ENCODE peak calls at places on chromosomes 1 and 21, in nine cellular contexts. X, H, D, P, F, J, C, S and A are unnamed samples. For H3K9me3, the result is how much of the 10 kb centered on the place peaks cover.

GRCh38 chr1:204121840-204122555 is 29.8 kb downstream of the ETNK2 start:
- DNase-seq in X (no peak), H (no peak), D (no peak), P (no peak), F (no peak), J (no peak), C (no peak), S (no peak), A (no peak)

GRCh38 chr1:180156631-180157091 is 2.0 kb downstream of the QSOX1 start:
- DNase-seq in X (no peak), H (no peak), D (no peak), P (no peak), F (no peak), J (no peak), C (no peak), S (no peak), A (no peak)

GRCh38 chr21:38903578-38904193 is 98.0 kb downstream of the ETS2 start:
- DNase-seq in X (no peak), H (no peak), D (peak), P (no peak), F (peak), J (no peak), C (no peak), S (no peak), A (no peak)

GRCh38 chr21:44908496-44908895 is 12.2 kb downstream of the ITGB2 start:
- DNase-seq in X (no peak), H (peak), D (no peak), P (no peak), F (no peak), J (no peak), C (no peak), S (no peak), A (no peak)

GRCh38 chr1:212007896-212008295 is 27.5 kb downstream of the INTS7 start:
- DNase-seq in X (no peak), H (no peak), D (no peak), P (no peak), F (no peak), J (no peak), C (no peak), S (no peak), A (no peak)

GRCh38 chr21:30592140-30592539 is at the start of gene KRTAP6-3:
- DNase-seq in X (no peak), H (no peak), D (no peak), P (no peak), F (no peak), J (no peak), C (no peak), S (no peak), A (no peak)

GRCh38 chr1:234109840-234110239 is 205.4 kb downstream of the SLC35F3 start:
- DNase-seq in X (no peak), H (no peak), D (no peak), P (no peak), F (no peak), J (no peak), C (no peak), S (no peak), A (no peak)

GRCh38 chr1:228340686-228341449 is 65.8 kb downstream of the TRIM11 start:
- DNase-seq in X (no peak), H (peak), D (no peak), P (no peak), F (no peak), J (peak), C (peak), S (peak), A (no peak)

GRCh38 chr1:21499283-21499945 is 9.8 kb upstream of the ALPL start:
- DNase-seq in X (no peak), H (no peak), D (no peak), P (no peak), F (no peak), J (no peak), C (no peak), S (no peak), A (no peak)

GRCh38 chr1:200302192-200302892 is 107.5 kb downstream of the ZNF281 start:
- DNase-seq in X (no peak), H (peak), D (peak), P (no peak), F (no peak), J (peak), C (no peak), S (peak), A (no peak)

GRCh38 chr21:45488839-45489479 is 53.3 kb downstream of the SLC19A1 start:
- DNase-seq in X (no peak), H (no peak), D (no peak), P (no peak), F (no peak), J (no peak), C (peak), S (no peak), A (no peak)

GRCh38 chr1:1200876-1201810 is 5.2 kb downstream of the TNFRSF18 start:
- DNase-seq in X (no peak), H (peak), D (peak), P (no peak), F (no peak), J (peak), C (no peak), S (no peak), A (no peak)

GRCh38 chr1:179029293-179029692 is 3.6 kb downstream of the FAM20B start:
- DNase-seq in X (no peak), H (no peak), D (no peak), P (no peak), F (no peak), J (no peak), C (no peak), S (no peak), A (no peak)

GRCh38 chr1:25033828-25034451 is 103.9 kb upstream of the RUNX3 start:
- DNase-seq in X (no peak), H (peak), D (peak), P (no peak), F (peak), J (peak), C (no peak), S (peak), A (no peak)

GRCh38 chr1:209988706-209989105 is 50.7 kb downstream of the SYT14 start:
- DNase-seq in X (no peak), H (no peak), D (no peak), P (no peak), F (no peak), J (no peak), C (no peak), S (no peak), A (no peak)
- TF ChIP-seq POLR2AphosphoS5 in X (no peak), H (no peak), D (no peak), P (no peak), F (no peak), J (no peak), C (no peak), S (no peak), A (no peak)

DNA sequence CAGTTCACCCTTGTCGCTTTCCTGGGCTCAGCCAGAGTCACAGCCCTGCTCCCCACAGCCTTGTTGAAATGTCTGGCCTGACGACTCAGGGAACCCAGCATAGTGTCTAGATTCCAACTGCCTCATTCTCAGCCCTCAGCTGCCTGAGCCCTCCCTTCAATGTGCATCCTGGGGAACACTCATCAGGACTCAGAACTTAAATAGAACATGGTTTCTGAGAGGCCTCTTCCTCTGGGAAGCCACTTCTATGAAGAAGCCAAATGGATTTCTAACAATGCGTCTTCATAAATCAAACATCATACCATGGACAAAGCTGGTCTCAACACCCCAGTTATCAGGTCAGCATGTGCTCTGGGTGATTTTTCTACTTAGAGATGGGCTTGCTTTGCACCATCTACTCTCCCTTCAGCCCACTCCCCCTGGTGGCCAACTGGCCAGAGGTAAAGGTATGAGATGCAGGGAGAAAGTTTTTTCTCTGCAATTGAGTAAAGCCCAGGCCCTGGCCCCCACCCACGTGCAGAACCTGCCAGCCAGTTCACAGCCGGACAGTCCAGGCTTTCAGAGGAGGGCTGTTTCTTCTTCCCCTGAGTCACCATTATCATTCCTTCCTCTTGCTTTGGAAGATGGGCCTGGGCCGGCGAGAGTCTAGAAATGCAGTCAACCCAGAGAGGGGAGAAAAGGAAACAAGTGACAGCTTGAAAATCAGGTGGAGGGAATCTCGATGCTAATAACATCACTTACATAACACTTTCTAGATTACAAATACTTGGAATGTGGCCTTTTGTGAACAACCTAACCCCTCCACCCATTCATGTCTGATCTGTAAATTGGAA is 32.1 kb downstream of the CD244 start:
- DNase-seq in X (peak), H (peak), D (peak), P (peak), F (peak), J (peak), C (no peak), S (peak), A (no peak)
- H3K4me3 ChIP-seq in X (no peak), H (no peak), D (no peak), P (no peak), F (no peak), J (no peak), C (no peak), S (no peak), A (no peak)

DNA sequence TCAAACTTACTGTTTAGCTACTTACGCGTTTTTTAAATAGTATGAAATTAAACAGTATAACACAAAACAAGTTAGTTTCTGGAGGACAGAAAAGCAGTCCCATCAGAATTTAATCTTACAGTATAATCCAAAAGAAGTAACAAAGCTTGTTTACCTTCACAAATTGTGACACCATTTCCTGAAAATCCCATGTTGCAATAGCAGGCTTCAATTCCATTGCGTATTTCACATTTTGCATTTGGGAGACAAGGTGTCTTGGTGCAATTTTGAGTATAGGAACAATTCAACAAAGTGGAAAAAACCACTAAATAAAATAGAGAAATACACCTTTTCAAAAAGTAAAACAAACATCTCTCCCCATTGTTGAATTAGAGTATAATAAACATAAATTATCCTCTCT is 1.6 kb downstream of the ADGRL4 start:
- DNase-seq in X (no peak), H (no peak), D (no peak), P (no peak), F (no peak), J (no peak), C (no peak), S (no peak), A (no peak)
- H3K9me3 ChIP-seq in X (under half), H (under half), D (under half), P (under half), F (under half), J (under half), C (under half), S (under half), A (under half)

GRCh38 chr1:61699893-61700851 is 24.8 kb downstream of the TM2D1 start:
- DNase-seq in X (no peak), H (no peak), D (no peak), P (no peak), F (no peak), J (no peak), C (no peak), S (no peak), A (no peak)
- TF ChIP-seq POLR2AphosphoS5 in X (no peak), H (no peak), D (no peak), P (no peak), F (no peak), J (no peak), C (no peak), S (no peak), A (no peak)

DNA sequence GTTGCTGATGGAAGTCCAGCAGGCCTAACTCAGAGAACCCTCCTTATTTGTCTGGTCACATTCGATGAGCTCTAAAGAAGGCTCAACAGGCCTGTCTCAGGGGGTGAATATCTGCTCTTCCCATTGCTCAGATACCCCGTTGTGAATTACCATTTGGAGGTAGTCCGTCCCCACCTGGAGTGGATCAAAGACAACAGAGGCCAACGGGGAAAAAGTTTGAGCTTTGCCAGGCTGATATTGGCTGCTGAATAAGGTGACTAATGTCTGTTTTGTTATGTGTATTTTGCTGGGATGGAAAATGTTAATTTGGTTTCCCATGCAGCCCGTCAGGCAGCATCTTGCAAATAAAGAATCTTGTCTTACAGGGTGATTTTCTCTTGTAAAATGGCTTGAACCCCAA is 69.2 kb upstream of the EPS8L3 start:
- DNase-seq in X (no peak), H (no peak), D (no peak), P (no peak), F (no peak), J (no peak), C (peak), S (no peak), A (no peak)
- H3K4me3 ChIP-seq in X (no peak), H (no peak), D (no peak), P (no peak), F (no peak), J (no peak), C (peak), S (no peak), A (no peak)

DNA sequence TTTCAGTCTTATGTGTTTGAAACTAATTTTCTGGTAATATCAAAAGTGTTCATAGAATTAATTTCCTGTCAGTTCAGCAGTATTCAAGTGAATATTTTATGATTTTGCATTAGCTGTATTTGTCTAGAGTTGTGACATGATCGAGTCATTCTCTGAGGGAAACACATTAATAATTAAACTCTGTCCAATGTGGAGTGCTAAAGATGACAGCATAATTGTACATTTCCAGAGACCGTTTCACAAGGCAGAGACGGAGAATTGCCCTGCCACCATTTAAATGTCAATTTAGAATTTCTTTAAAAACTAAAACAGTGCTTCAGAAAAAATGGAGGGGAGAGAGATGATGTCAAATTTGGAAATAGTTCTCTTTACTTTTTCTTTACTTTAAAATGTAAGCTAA is 1359.1 kb upstream of the ADGRL4 start:
- DNase-seq in X (no peak), H (no peak), D (no peak), P (no peak), F (no peak), J (no peak), C (no peak), S (no peak), A (no peak)
- H3K9me3 ChIP-seq in X (under half), H (under half), D (under half), P (under half), F (under half), J (under half), C (under half), S (under half), A (under half)

GRCh38 chr1:116489231-116489697 is 81.6 kb downstream of the CD58 start:
- DNase-seq in X (no peak), H (no peak), D (peak), P (no peak), F (peak), J (peak), C (no peak), S (no peak), A (no peak)
- TF ChIP-seq POLR2AphosphoS5 in X (no peak), H (peak), D (peak), P (no peak), F (no peak), J (no peak), C (no peak), S (peak), A (no peak)

DNA sequence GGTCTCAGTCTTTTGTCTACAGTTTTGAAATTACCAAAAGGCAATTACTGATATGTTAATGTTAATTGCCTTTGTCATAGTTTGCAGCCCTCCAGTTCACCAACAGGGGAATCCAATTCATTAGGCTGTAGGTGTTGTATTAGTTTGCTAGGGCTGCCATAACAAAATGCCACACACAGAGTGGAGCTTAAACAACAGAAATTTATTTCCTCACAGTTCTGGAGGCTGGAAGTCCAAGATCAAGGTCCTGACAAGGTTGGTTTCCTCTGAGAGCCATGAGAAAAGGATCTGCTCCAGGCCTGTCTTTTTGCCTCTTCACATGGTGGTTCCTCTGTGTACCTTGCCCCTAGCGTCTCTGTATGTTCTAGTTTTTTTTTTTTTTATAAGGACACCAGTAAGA is 1.3 kb downstream of the RTCA start:
- DNase-seq in X (no peak), H (no peak), D (no peak), P (no peak), F (no peak), J (no peak), C (no peak), S (no peak), A (no peak)
- H3K4me3 ChIP-seq in X (peak), H (peak), D (peak), P (peak), F (peak), J (no peak), C (peak), S (no peak), A (peak)

DNA sequence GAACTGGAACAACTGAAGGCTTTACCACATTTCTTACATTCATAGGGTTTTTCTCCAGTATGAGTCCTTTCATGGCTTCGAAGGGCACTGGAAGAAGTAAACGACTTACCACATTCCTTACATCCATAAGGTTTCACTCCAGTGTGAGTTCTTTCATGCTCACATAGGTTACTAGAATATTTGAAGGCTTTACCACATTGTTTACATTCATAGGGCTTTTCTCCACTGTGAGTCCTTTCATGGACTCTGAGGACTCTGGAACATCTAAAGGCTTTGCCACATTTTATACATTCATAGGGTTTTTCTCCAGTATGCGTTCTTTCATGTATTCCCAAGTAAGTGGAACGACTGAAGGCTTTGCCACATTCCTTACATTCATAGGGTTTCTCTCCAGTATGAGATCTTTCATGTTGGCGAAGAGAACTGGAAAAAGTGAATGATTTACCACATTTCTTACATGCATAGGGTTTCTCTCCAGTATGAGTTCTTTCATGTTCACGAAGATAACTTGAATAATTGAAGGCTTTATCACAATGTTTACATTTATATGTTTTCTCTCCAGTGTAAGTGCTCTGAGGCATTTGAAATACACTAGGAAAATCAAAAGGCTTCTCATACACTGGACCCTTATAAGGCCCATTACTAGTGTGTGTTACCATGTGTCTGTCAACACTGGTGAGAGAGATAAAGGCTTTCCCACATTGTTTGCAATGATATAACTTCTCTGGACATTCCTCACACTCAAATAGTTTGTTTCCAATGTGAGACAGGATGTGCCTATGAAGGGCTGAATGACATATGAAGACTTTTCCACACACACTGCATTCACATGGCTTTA is 29.8 kb upstream of the ZNF695 start:
- DNase-seq in X (no peak), H (no peak), D (no peak), P (no peak), F (no peak), J (no peak), C (no peak), S (no peak), A (no peak)
- H3K9me3 ChIP-seq in X (half or more), H (half or more), D (half or more), P (under half), F (half or more), J (half or more), C (half or more), S (half or more), A (under half)